ENCODE peak calls at places on chromosomes 12 and 14, in nine cellular contexts. R is brain microvascular endothelial cell, Y is MM.1S, J is SK-N-SH, B is IMR-90, Z is stomach, V is body of pancreas, X is neural progenitor cell, G is foreskin keratinocyte. Q is an unnamed sample.
A peak's percentile ranks its signal among the peaks of the same experiment; 100 is the strongest.

GRCh38 chr12:6796576-6796975 is 7.2 kb downstream of the CD4 start:
- DNase-seq in G (no peak), R (no peak), X (no peak), V (no peak), Z (no peak), B (no peak), Y (no peak), J (no peak), Q (no peak)

GRCh38 chr12:132251741-132252490 is 77.5 kb downstream of the GALNT9 start:
- DNase-seq in X (no peak), J (no peak), Y (no peak), B (no peak), V (no peak), R (no peak), Z (no peak), G (no peak), Q (no peak)

GRCh38 chr12:63846249-63846967 is 1.9 kb downstream of the SRGAP1 start:
- DNase-seq in J (peak; percentile 31), V (no peak), Z (no peak), Y (no peak), X (no peak), G (no peak), R (no peak), B (no peak), Q (no peak)

GRCh38 chr12:50937653-50938052 is 14.7 kb upstream of the HIGD1C start:
- DNase-seq in B (no peak), R (no peak), J (no peak), Z (no peak), Y (no peak), X (no peak), V (no peak), G (no peak), Q (no peak)

GRCh38 chr14:54256156-54256555 is 140.7 kb upstream of the CDKN3 start:
- DNase-seq in Z (no peak), V (no peak), Y (no peak), R (no peak), G (no peak), X (peak; percentile 15), J (no peak), B (no peak), Q (no peak)

GRCh38 chr14:59320771-59321170 is 132.3 kb downstream of the DAAM1 start:
- DNase-seq in Y (no peak), G (no peak), R (no peak), X (no peak), V (no peak), B (no peak), J (no peak), Z (no peak), Q (no peak)

GRCh38 chr12:59808317-59808910 is 212.6 kb downstream of the SLC16A7 start:
- DNase-seq in Z (no peak), J (peak; percentile 43), R (no peak), X (peak; percentile 53), V (peak; percentile 25), B (peak; percentile 41), G (peak; percentile 28), Y (peak; percentile 38), Q (no peak)

GRCh38 chr12:18808221-18808620 is 70.3 kb downstream of the CAPZA3 start:
- DNase-seq in R (no peak), Y (no peak), V (no peak), J (no peak), X (no peak), Z (no peak), G (no peak), B (no peak), Q (no peak)

GRCh38 chr14:87615822-87616679 is 376.9 kb downstream of the GALC start:
- DNase-seq in G (peak; percentile 58), Y (peak; percentile 70), Z (peak; percentile 70), V (peak; percentile 64), X (peak; percentile 80), R (peak; percentile 1), B (peak; percentile 19), J (peak; percentile 38), Q (no peak)

GRCh38 chr12:73547421-73547820 is 990.2 kb upstream of the ATXN7L3B start:
- DNase-seq in B (no peak), Y (no peak), J (no peak), G (peak; percentile 6), R (no peak), V (no peak), Z (no peak), X (no peak), Q (no peak)

GRCh38 chr14:50342211-50343080 is 30.3 kb downstream of the DMAC2L start:
- DNase-seq in X (peak; percentile 72), Y (no peak), G (peak; percentile 60), B (peak; percentile 71), J (peak; percentile 78), V (peak; percentile 52), Z (no peak), R (peak; percentile 69), Q (peak; percentile 45)

GRCh38 chr14:105294142-105294597 is 6.6 kb downstream of the BRF1 start:
- DNase-seq in J (peak; percentile 91), R (peak; percentile 55), V (peak; percentile 61), Y (no peak), X (peak; percentile 16), B (peak; percentile 50), G (no peak), Z (no peak), Q (peak; percentile 55)

GRCh38 chr12:49893753-49894752 is 9.6 kb downstream of the FAIM2 start:
- DNase-seq in Y (no peak), R (no peak), Z (peak; percentile 71), B (peak; percentile 19), V (peak; percentile 56), J (no peak), G (peak; percentile 67), X (no peak), Q (peak; percentile 19)

GRCh38 chr14:105105158-105105557 is 39.9 kb upstream of the GPR132 start:
- DNase-seq in G (no peak), X (no peak), J (no peak), V (no peak), Y (no peak), B (no peak), R (no peak), Z (no peak), Q (no peak)

GRCh38 chr14:36227802-36228201 is 51.3 kb upstream of the PTCSC3 start:
- DNase-seq in Z (peak; percentile 37), X (no peak), J (no peak), Y (no peak), B (peak; percentile 52), R (no peak), V (peak; percentile 3), G (peak; percentile 14), Q (no peak)

DNA sequence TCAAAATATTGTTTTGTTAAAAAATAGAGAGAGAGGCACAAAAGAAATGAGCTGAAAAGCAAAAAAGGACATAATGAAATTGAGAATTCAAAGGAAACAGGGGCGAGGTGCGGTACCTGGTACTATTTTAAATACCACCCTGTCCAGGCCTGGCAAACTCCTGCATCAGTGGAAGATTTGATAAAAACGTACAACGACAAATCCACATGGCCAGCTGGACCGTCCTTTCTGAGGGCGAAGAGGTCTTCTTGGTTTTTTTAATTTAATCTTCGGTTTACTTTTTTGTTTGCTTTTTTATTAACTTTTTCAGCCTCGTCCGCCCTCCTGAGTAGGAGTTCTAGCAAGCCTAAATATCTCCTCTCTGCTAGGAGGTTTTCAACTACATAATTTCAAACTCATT is 11.9 kb downstream of the BCL11B start:
- DNase-seq in Z (no peak), G (peak; percentile 50), Y (no peak), V (no peak), R (no peak), X (no peak), J (no peak), B (no peak), Q (no peak)
- H3K27me3 ChIP-seq in Z (peaks cover 88% of the 10 kb centered on the region), G (no peaks in the 10 kb centered on the region), Y (no peaks in the 10 kb centered on the region), V (no peaks in the 10 kb centered on the region), R (peaks cover 5% of the 10 kb centered on the region), X (peaks cover 45% of the 10 kb centered on the region), J (peaks cover 97% of the 10 kb centered on the region), B (peaks cover 12% of the 10 kb centered on the region), Q (peaks cover 2% of the 10 kb centered on the region)

GRCh38 chr12:53343449-53343848 is 7.3 kb upstream of the SP7 start:
- DNase-seq in B (no peak), J (no peak), G (no peak), Z (no peak), Y (no peak), V (no peak), R (no peak), X (no peak), Q (no peak)

GRCh38 chr12:53343978-53344377 is 7.8 kb upstream of the SP7 start:
- DNase-seq in J (no peak), V (no peak), R (no peak), Y (no peak), X (no peak), G (no peak), B (no peak), Z (no peak), Q (no peak)

GRCh38 chr12:53344487-53344823 is 8.3 kb upstream of the SP7 start:
- DNase-seq in Z (no peak), V (no peak), J (no peak), R (no peak), X (no peak), G (no peak), Y (no peak), B (no peak), Q (no peak)

GRCh38 chr12:53345486-53346195 is 9.5 kb upstream of the SP7 start:
- DNase-seq in J (peak; percentile 50), B (no peak), G (no peak), Y (no peak), R (peak; percentile 37), X (no peak), V (peak; percentile 29), Z (peak; percentile 30), Q (no peak)

GRCh38 chr12:53344824-53345485 is 8.8 kb upstream of the SP7 start:
- DNase-seq in J (peak; percentile 93), G (peak; percentile 61), V (peak; percentile 79), Y (peak; percentile 72), X (peak; percentile 86), R (peak; percentile 63), B (peak; percentile 72), Z (peak; percentile 73), Q (peak; percentile 75)
- TF ChIP-seq CTCF in J (peak; percentile 83), G (peak; percentile 79), V (peak; percentile 70), Y (peak; percentile 82), X (peak; percentile 42), R (peak; percentile 72), B (peak; percentile 87), Z (peak; percentile 71), Q (peak; percentile 88)

DNA sequence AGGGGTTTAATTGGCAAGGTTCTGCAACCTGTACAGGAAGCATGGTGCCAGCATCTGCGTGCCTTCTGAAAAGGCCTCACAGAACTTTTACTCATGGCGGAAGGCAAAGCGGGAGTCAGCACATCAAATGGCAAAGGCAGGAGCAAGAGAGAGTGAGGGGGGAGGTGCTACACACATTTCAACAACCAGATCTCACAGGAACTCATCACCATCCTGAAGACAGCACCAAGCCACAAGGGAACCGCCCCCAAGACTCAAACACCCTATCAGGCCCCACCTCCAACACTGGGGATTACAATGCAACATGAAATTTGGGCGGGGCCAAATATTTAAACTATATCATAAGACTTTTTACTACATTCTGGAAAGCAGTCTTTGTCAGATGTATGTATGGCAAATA is 38.0 kb upstream of the FKBP4 start:
- DNase-seq in X (no peak), V (no peak), G (no peak), J (no peak), B (no peak), Y (no peak), R (no peak), Z (no peak), Q (no peak)
- H3K27me3 ChIP-seq in X (peaks cover 30% of the 10 kb centered on the region), V (no peaks in the 10 kb centered on the region), G (peaks cover 10% of the 10 kb centered on the region), J (no peaks in the 10 kb centered on the region), B (peaks cover 19% of the 10 kb centered on the region), Y (no peaks in the 10 kb centered on the region), R (peaks cover 5% of the 10 kb centered on the region), Z (peaks cover 25% of the 10 kb centered on the region), Q (peaks cover 1% of the 10 kb centered on the region)

DNA sequence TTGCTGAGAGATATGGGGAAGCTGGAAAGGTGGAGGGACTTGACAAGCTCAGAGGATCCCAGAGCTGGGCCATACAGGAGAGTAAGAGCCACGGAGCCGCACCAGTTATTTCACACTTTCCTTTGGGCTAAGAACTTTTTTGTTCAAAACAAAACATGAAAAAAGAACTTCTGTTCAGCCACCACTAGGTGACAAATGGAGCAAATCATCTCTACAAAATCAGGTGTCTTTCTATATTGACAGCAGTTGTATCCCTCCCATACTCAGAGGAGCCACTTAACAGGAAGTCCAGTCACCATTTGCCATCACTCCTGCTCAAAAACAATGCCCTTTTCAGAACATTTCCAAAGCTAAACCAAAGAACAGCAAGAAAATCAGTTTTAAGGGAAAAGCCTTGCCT is 70.3 kb upstream of the DBX2 start:
- DNase-seq in J (no peak), G (no peak), V (no peak), Y (no peak), B (no peak), Z (no peak), R (no peak), X (no peak), Q (no peak)
- TF ChIP-seq CTCF in J (no peak), G (peak; percentile 25), V (no peak), Y (no peak), B (no peak), Z (no peak), R (peak; percentile 1), X (peak; percentile 44), Q (peak; percentile 32)

Q was measured in GM06990.